ENCODE peak calls at places on chromosomes 5 and 9, in nine cellular contexts. C, Z, S, F, L, U, P, B and W are unnamed samples.

GRCh38 chr9:110152704-110153374 is 55.1 kb downstream of the C9orf152 start:
- DNase-seq in P (peak), L (peak), U (peak), C (peak), F (no peak), S (peak), Z (no peak), B (no peak), W (peak)

GRCh38 chr5:2188661-2189060 is 305.9 kb upstream of the IRX4 start:
- DNase-seq in B (no peak), F (no peak), L (no peak), U (peak), C (no peak), Z (no peak), P (no peak), S (no peak), W (no peak)

GRCh38 chr9:89626741-89627265 is 22.0 kb downstream of the GADD45G start:
- DNase-seq in F (no peak), U (no peak), C (no peak), Z (no peak), L (no peak), P (no peak), B (no peak), S (no peak), W (no peak)

GRCh38 chr5:179061025-179061424 is 852 bp downstream of the ZNF354C start:
- DNase-seq in B (no peak), S (no peak), C (no peak), U (no peak), Z (peak), F (no peak), P (no peak), L (no peak), W (no peak)

GRCh38 chr5:43771611-43772031 is 168.6 kb downstream of the NNT start:
- DNase-seq in B (no peak), C (no peak), F (no peak), L (no peak), P (no peak), S (no peak), Z (no peak), U (no peak), W (no peak)

GRCh38 chr5:115599502-115599901 is 2.8 kb downstream of the TICAM2 start:
- DNase-seq in P (no peak), S (peak), F (peak), Z (no peak), U (no peak), C (no peak), B (peak), L (no peak), W (no peak)

GRCh38 chr9:99162759-99163364 is 57.9 kb downstream of the TGFBR1 start:
- DNase-seq in B (no peak), U (no peak), F (no peak), C (peak), S (no peak), L (peak), P (peak), Z (no peak), W (no peak)

GRCh38 chr9:92764988-92765936 is 629 bp upstream of the BICD2 start:
- DNase-seq in B (peak), Z (peak), S (peak), C (peak), U (peak), L (peak), P (peak), F (peak), W (peak)

GRCh38 chr9:85741112-85741874 is 461 bp downstream of the AGTPBP1 start:
- DNase-seq in F (peak), U (peak), C (no peak), P (peak), B (peak), Z (no peak), L (peak), S (no peak), W (peak)

GRCh38 chr5:113162770-113163169 is 186.2 kb downstream of the DCP2 start:
- DNase-seq in B (peak), Z (no peak), P (peak), S (no peak), L (no peak), U (no peak), C (peak), F (no peak), W (no peak)

GRCh38 chr5:43313854-43314457 is 744 bp upstream of the HMGCS1 start:
- DNase-seq in C (no peak), Z (peak), B (no peak), P (no peak), U (no peak), L (no peak), S (no peak), F (no peak), W (no peak)

GRCh38 chr5:52963636-52964035 is 25.5 kb upstream of the ITGA2 start:
- DNase-seq in S (no peak), P (peak), F (no peak), B (no peak), L (no peak), Z (no peak), C (no peak), U (no peak), W (no peak)

GRCh38 chr5:52961238-52961637 is 27.9 kb upstream of the ITGA2 start:
- DNase-seq in U (no peak), F (no peak), S (no peak), C (no peak), P (no peak), L (no peak), B (peak), Z (no peak), W (no peak)

GRCh38 chr5:52964138-52964537 is 25.0 kb upstream of the ITGA2 start:
- DNase-seq in L (peak), S (no peak), Z (no peak), B (no peak), U (no peak), F (no peak), P (peak), C (no peak), W (no peak)
- TF ChIP-seq CTCF in L (peak), S (peak), Z (no peak), B (no peak), U (no peak), F (no peak), P (peak), C (no peak), W (no peak)

GRCh38 chr9:136693490-136694162 is 6.4 kb upstream of the AGPAT2 start:
- DNase-seq in B (no peak), S (no peak), U (no peak), F (no peak), Z (no peak), L (peak), C (peak), P (peak), W (no peak)
- TF ChIP-seq CTCF in B (no peak), S (no peak), U (no peak), F (no peak), Z (no peak), L (no peak), C (no peak), P (no peak), W (no peak)

DNA sequence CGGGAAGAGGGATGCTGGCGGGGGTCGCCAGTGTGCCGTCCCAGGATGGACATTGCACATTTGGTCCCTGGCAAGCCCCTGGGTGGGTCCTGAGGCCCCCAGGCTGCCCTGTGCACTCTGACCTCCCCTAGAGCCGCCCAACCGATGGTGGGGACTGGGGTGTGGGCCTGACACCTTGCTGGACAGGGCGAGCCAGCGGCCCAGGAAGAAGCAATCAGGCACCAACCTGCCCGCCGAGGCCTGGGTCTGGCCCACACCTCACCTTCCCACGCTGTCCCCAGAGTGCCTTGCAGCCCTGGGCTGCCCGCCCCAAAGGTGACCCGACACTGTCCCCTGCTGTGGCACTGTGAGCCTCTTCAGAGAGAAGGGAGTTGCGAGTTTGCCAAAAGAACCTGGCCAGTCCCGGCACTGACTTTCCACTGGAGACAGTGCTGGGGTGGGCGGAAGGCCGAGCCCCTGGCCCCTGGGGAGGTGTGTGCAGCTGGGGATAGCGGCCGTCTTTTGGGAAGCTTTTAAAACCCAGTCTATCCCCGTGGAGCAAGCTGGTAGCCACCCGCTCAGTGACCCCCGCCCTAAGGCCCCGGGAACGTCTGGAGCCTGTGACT is 12.0 kb upstream of the NRARP start:
- DNase-seq in U (peak), S (no peak), B (no peak), Z (no peak), L (no peak), F (no peak), C (no peak), P (no peak), W (no peak)
- TF ChIP-seq CTCF in U (no peak), S (no peak), B (no peak), Z (no peak), L (no peak), F (no peak), C (no peak), P (no peak), W (no peak)

GRCh38 chr5:58847041-58847440 is 264.2 kb downstream of the RAB3C start:
- DNase-seq in P (no peak), L (no peak), U (no peak), F (no peak), S (no peak), Z (no peak), C (no peak), B (no peak), W (no peak)
- TF ChIP-seq CTCF in P (no peak), L (no peak), U (no peak), F (no peak), S (no peak), Z (no peak), C (no peak), B (no peak), W (no peak)

GRCh38 chr5:139385061-139385889 is 2.2 kb upstream of the SLC23A1 start:
- DNase-seq in L (peak), P (no peak), U (no peak), F (no peak), S (no peak), C (no peak), B (no peak), Z (no peak), W (no peak)
- TF ChIP-seq CTCF in L (peak), P (peak), U (no peak), F (no peak), S (peak), C (no peak), B (no peak), Z (no peak), W (no peak)